ENCODE peak calls at places on chromosomes 7 and 10, in eight cellular contexts. M is right lobe of liver; T is GM23248; C is activated T-cell treated with anti-CD3 and anti-CD28 coated beads, Interleukin-2, amount 50 U/mL, for 72 hours; Z is fibroblast of lung; H is upper lobe of right lung; D is stimulated activated CD8-positive, alpha-beta memory T cell treated with anti-CD3 and anti-CD28 coated beads, Interleukin-15, amount 100 ng/mL, for 24 hours; O is naive thymus-derived CD4-positive, alpha-beta T cell. F is an unnamed sample.

GRCh38 chr10:22503315-22504090 is 158.2 kb downstream of the SPAG6 start:
- DNase-seq in M (no peak), T (no peak), C (no peak), Z (no peak), H (no peak), D (no peak), O (no peak), F (peak; percentile 56)

GRCh38 chr7:1385086-1385808 is 74.0 kb downstream of the MICALL2 start:
- DNase-seq in M (no peak), T (no peak), C (no peak), Z (no peak), H (no peak), D (no peak), O (no peak), F (no peak)

GRCh38 chr10:23157691-23158369 is 34.3 kb upstream of the PTF1A start:
- DNase-seq in M (no peak), T (peak; percentile 56), C (no peak), Z (peak; percentile 47), H (no peak), D (no peak), O (no peak), F (no peak)

GRCh38 chr10:90451283-90451682 is 406.6 kb downstream of the HTR7 start:
- DNase-seq in M (no peak), T (no peak), C (no peak), Z (peak; percentile 35), H (no peak), D (no peak), O (no peak), F (no peak)

GRCh38 chr7:5708271-5708670 is 73.2 kb downstream of the RNF216 start:
- DNase-seq in M (no peak), T (no peak), C (no peak), Z (no peak), H (no peak), D (no peak), O (no peak), F (no peak)

GRCh38 chr7:111071556-111071955 is 19.4 kb upstream of the LRRN3 start:
- DNase-seq in M (no peak), T (no peak), C (no peak), Z (no peak), H (no peak), D (no peak), O (no peak), F (no peak)

GRCh38 chr10:32253300-32253699 is 93.7 kb downstream of the EPC1 start:
- DNase-seq in M (no peak), T (peak; percentile 73), C (peak; percentile 25), Z (no peak), H (no peak), D (no peak), O (no peak), F (no peak)

GRCh38 chr7:73721237-73721848 is 1.9 kb upstream of the STX1A start:
- DNase-seq in M (peak; percentile 96), T (peak; percentile 29), C (no peak), Z (peak; percentile 35), H (no peak), D (no peak), O (no peak), F (no peak)

GRCh38 chr7:5827755-5828154 is 46.3 kb upstream of the RNF216 start:
- DNase-seq in M (peak; percentile 53), T (peak; percentile 18), C (peak; percentile 44), Z (peak; percentile 2), H (no peak), D (no peak), O (peak; percentile 42), F (peak; percentile 23)

GRCh38 chr10:132607961-132608495 is 70.4 kb downstream of the INPP5A start:
- DNase-seq in M (peak; percentile 40), T (no peak), C (no peak), Z (no peak), H (no peak), D (no peak), O (no peak), F (no peak)

GRCh38 chr7:44678096-44678467 is 70.6 kb upstream of the ZMIZ2 start:
- DNase-seq in M (no peak), T (peak; percentile 70), C (no peak), Z (no peak), H (no peak), D (no peak), O (no peak), F (no peak)

GRCh38 chr7:91289633-91290260 is 25.5 kb downstream of the FZD1 start:
- DNase-seq in M (no peak), T (no peak), C (no peak), Z (no peak), H (no peak), D (no peak), O (no peak), F (no peak)

GRCh38 chr10:114304017-114304565 is 65.0 kb downstream of the VWA2 start:
- DNase-seq in M (peak; percentile 79), T (peak; percentile 86), C (peak; percentile 76), Z (peak; percentile 91), H (no peak), D (peak; percentile 43), O (peak; percentile 55), F (peak; percentile 60)

GRCh38 chr7:22481726-22482125 is 18.3 kb downstream of the STEAP1B start:
- DNase-seq in M (no peak), T (peak; percentile 64), C (no peak), Z (no peak), H (no peak), D (no peak), O (no peak), F (no peak)

GRCh38 chr10:52437205-52437646 is 123.1 kb downstream of the DKK1 start:
- DNase-seq in M (no peak), T (no peak), C (no peak), Z (no peak), H (no peak), D (no peak), O (no peak), F (peak; percentile 50)

GRCh38 chr10:45373003-45373782 is 823 bp upstream of the ALOX5 start:
- DNase-seq in M (no peak), T (no peak), C (peak; percentile 25), Z (no peak), H (peak; percentile 78), D (no peak), O (no peak), F (no peak)

GRCh38 chr10:3671431-3671955 is 113.5 kb downstream of the KLF6 start:
- DNase-seq in M (no peak), T (no peak), C (no peak), Z (no peak), H (no peak), D (no peak), O (no peak), F (no peak)

GRCh38 chr7:4791101-4791737 is 15.8 kb downstream of the AP5Z1 start:
- DNase-seq in M (no peak), T (no peak), C (no peak), Z (no peak), H (no peak), D (no peak), O (no peak), F (no peak)

GRCh38 chr10:79938728-79939380 is 10.1 kb downstream of the SFTPD start:
- DNase-seq in M (no peak), T (no peak), C (no peak), Z (no peak), H (no peak), D (no peak), O (no peak), F (no peak)

GRCh38 chr7:99599836-99600235 is 1.8 kb downstream of the TMEM225B start:
- DNase-seq in M (no peak), T (no peak), C (no peak), Z (no peak), H (no peak), D (no peak), O (no peak), F (no peak)

GRCh38 chr10:46549171-46550075 is 7.0 kb downstream of the GPRIN2 start:
- DNase-seq in M (peak; percentile 59), T (no peak), C (no peak), Z (no peak), H (peak; percentile 71), D (no peak), O (no peak), F (no peak)

GRCh38 chr7:17099083-17099973 is 199.1 kb upstream of the AHR start:
- DNase-seq in M (peak; percentile 83), T (peak; percentile 37), C (no peak), Z (peak; percentile 18), H (peak; percentile 72), D (no peak), O (no peak), F (no peak)

GRCh38 chr7:155786491-155786890 is 25.8 kb downstream of the SHH start:
- DNase-seq in M (no peak), T (no peak), C (no peak), Z (no peak), H (no peak), D (no peak), O (no peak), F (no peak)

GRCh38 chr7:96273716-96274115 is 48.2 kb downstream of the SLC25A13 start:
- DNase-seq in M (no peak), T (no peak), C (no peak), Z (no peak), H (no peak), D (no peak), O (no peak), F (no peak)

GRCh38 chr7:79454325-79454960 is 976 bp upstream of the MAGI2 start:
- DNase-seq in M (peak; percentile 50), T (peak; percentile 77), C (no peak), Z (no peak), H (peak; percentile 68), D (no peak), O (no peak), F (no peak)

F was measured in immature natural killer cell.